ENCODE peak calls at places on chromosome 22, in nine cellular contexts. T is astrocyte of the cerebellum, X is MM.1S, A is upper lobe of right lung, V is right lobe of liver, W is GM12865, J is WERI-Rb-1, S is spleen, Q is GM20000. U is an unnamed sample.

GRCh38 chr22:48045369-48045768 is 1282.9 kb downstream of the TBC1D22A start:
- DNase-seq in T (no peak), X (peak), A (no peak), V (no peak), W (peak), J (no peak), S (no peak), Q (peak), U (no peak)

GRCh38 chr22:50481440-50482106 is at the start of gene ADM2:
- DNase-seq in T (no peak), X (no peak), A (peak), V (no peak), W (no peak), J (no peak), S (peak), Q (peak), U (peak)

GRCh38 chr22:29635734-29636357 is 32.4 kb downstream of the NF2 start:
- DNase-seq in T (peak), X (peak), A (no peak), V (no peak), W (peak), J (peak), S (no peak), Q (peak), U (peak)

GRCh38 chr22:29071261-29072045 is 1.4 kb upstream of the KREMEN1 start:
- DNase-seq in T (no peak), X (peak), A (peak), V (peak), W (peak), J (no peak), S (peak), Q (peak), U (peak)

GRCh38 chr22:23070418-23071162 is at the start of gene GNAZ:
- DNase-seq in T (no peak), X (no peak), A (peak), V (peak), W (no peak), J (peak), S (peak), Q (no peak), U (peak)

GRCh38 chr22:29302402-29302680 is 4.1 kb upstream of the GAS2L1 start:
- DNase-seq in T (no peak), X (no peak), A (no peak), V (peak), W (no peak), J (no peak), S (no peak), Q (no peak), U (no peak)

GRCh38 chr22:48945621-48946458 is 881.8 kb downstream of the BRD1 start:
- DNase-seq in T (no peak), X (no peak), A (peak), V (peak), W (no peak), J (no peak), S (peak), Q (no peak), U (no peak)

GRCh38 chr22:19889951-19890350 is 35.3 kb upstream of the GNB1L start:
- DNase-seq in T (no peak), X (no peak), A (no peak), V (no peak), W (no peak), J (no peak), S (peak), Q (no peak), U (no peak)

GRCh38 chr22:30234786-30235470 is 11.6 kb downstream of the LIF start:
- DNase-seq in T (peak), X (no peak), A (no peak), V (no peak), W (no peak), J (peak), S (no peak), Q (no peak), U (no peak)

GRCh38 chr22:49838771-49839717 is 11.4 kb upstream of the BRD1 start:
- DNase-seq in T (no peak), X (no peak), A (no peak), V (no peak), W (peak), J (no peak), S (peak), Q (peak), U (peak)

GRCh38 chr22:29275819-29276565 is 7.9 kb downstream of the EWSR1 start:
- DNase-seq in T (no peak), X (no peak), A (no peak), V (no peak), W (no peak), J (no peak), S (no peak), Q (no peak), U (no peak)

GRCh38 chr22:18064636-18065035 is 13.2 kb upstream of the PEX26 start:
- DNase-seq in T (no peak), X (no peak), A (peak), V (no peak), W (no peak), J (no peak), S (peak), Q (no peak), U (no peak)

GRCh38 chr22:40216041-40216756 is 38.5 kb downstream of the TNRC6B start:
- DNase-seq in T (no peak), X (peak), A (no peak), V (no peak), W (peak), J (no peak), S (no peak), Q (peak), U (no peak)

GRCh38 chr22:41140365-41140957 is 48.1 kb downstream of the EP300 start:
- DNase-seq in T (no peak), X (no peak), A (no peak), V (no peak), W (no peak), J (no peak), S (no peak), Q (no peak), U (no peak)

GRCh38 chr22:30627480-30627879 is 8.1 kb upstream of the SLC35E4 start:
- DNase-seq in T (no peak), X (no peak), A (no peak), V (no peak), W (no peak), J (no peak), S (no peak), Q (no peak), U (no peak)

GRCh38 chr22:32765117-32765618 is 36.3 kb upstream of the TIMP3 start:
- DNase-seq in T (no peak), X (no peak), A (no peak), V (no peak), W (no peak), J (no peak), S (no peak), Q (no peak), U (no peak)

GRCh38 chr22:48520888-48521600 is 1306.6 kb downstream of the BRD1 start:
- DNase-seq in T (no peak), X (no peak), A (no peak), V (no peak), W (no peak), J (no peak), S (no peak), Q (no peak), U (no peak)

GRCh38 chr22:50695421-50696250 is 23.0 kb downstream of the SHANK3 start:
- DNase-seq in T (no peak), X (no peak), A (peak), V (peak), W (no peak), J (no peak), S (peak), Q (no peak), U (no peak)

GRCh38 chr22:23553922-23554870 is 25.9 kb downstream of the IGLL1 start:
- DNase-seq in T (no peak), X (no peak), A (peak), V (no peak), W (no peak), J (no peak), S (peak), Q (no peak), U (no peak)

GRCh38 chr22:32531228-32531627 is 56.6 kb downstream of the FBXO7 start:
- DNase-seq in T (no peak), X (no peak), A (no peak), V (no peak), W (no peak), J (no peak), S (no peak), Q (no peak), U (no peak)

GRCh38 chr22:32751065-32751739 is 50.3 kb upstream of the TIMP3 start:
- DNase-seq in T (no peak), X (no peak), A (no peak), V (peak), W (no peak), J (no peak), S (no peak), Q (no peak), U (no peak)

GRCh38 chr22:24485608-24486007 is 9.5 kb upstream of the UPB1 start:
- DNase-seq in T (no peak), X (peak), A (no peak), V (no peak), W (peak), J (no peak), S (no peak), Q (no peak), U (no peak)

GRCh38 chr22:17303840-17304779 is 65.2 kb upstream of the CECR2 start:
- DNase-seq in T (no peak), X (peak), A (no peak), V (no peak), W (peak), J (peak), S (peak), Q (peak), U (no peak)

GRCh38 chr22:28105396-28105795 is 186.3 kb upstream of the PITPNB start:
- DNase-seq in T (no peak), X (no peak), A (no peak), V (no peak), W (no peak), J (no peak), S (no peak), Q (no peak), U (no peak)

GRCh38 chr22:29268511-29269229 is 602 bp downstream of the EWSR1 start:
- DNase-seq in T (peak), X (peak), A (peak), V (peak), W (peak), J (peak), S (no peak), Q (peak), U (peak)

GRCh38 chr22:48268293-48268692 is 1505.8 kb downstream of the TBC1D22A start:
- DNase-seq in T (no peak), X (peak), A (no peak), V (no peak), W (no peak), J (no peak), S (no peak), Q (no peak), U (no peak)

GRCh38 chr22:23121026-23121823 is 20.6 kb downstream of the RSPH14 start:
- DNase-seq in T (no peak), X (no peak), A (no peak), V (no peak), W (no peak), J (no peak), S (no peak), Q (no peak), U (no peak)

GRCh38 chr22:39462443-39463147 is 5.8 kb downstream of the MGAT3 start:
- DNase-seq in T (no peak), X (no peak), A (no peak), V (peak), W (peak), J (peak), S (no peak), Q (peak), U (peak)

GRCh38 chr22:27581688-27582087 is 219.9 kb downstream of the MN1 start:
- DNase-seq in T (no peak), X (no peak), A (no peak), V (no peak), W (no peak), J (no peak), S (peak), Q (no peak), U (no peak)

GRCh38 chr22:27718186-27719032 is 83.1 kb downstream of the MN1 start:
- DNase-seq in T (peak), X (no peak), A (peak), V (no peak), W (no peak), J (no peak), S (peak), Q (no peak), U (peak)

GRCh38 chr22:19625331-19626041 is 88.8 kb upstream of the SEPTIN5 start:
- DNase-seq in T (no peak), X (no peak), A (peak), V (no peak), W (no peak), J (no peak), S (no peak), Q (no peak), U (no peak)

GRCh38 chr22:39534591-39535301 is 2.2 kb upstream of the RPS19BP1 start:
- DNase-seq in T (no peak), X (peak), A (peak), V (peak), W (peak), J (peak), S (peak), Q (peak), U (peak)

GRCh38 chr22:40009231-40009769 is 14.5 kb downstream of the FAM83F start:
- DNase-seq in T (no peak), X (no peak), A (no peak), V (no peak), W (no peak), J (peak), S (no peak), Q (no peak), U (peak)

GRCh38 chr22:27576815-27577564 is 224.6 kb downstream of the MN1 start:
- DNase-seq in T (peak), X (no peak), A (no peak), V (no peak), W (no peak), J (no peak), S (peak), Q (no peak), U (no peak)

GRCh38 chr22:29044657-29045176 is 16.9 kb downstream of the C22orf31 start:
- DNase-seq in T (no peak), X (no peak), A (no peak), V (peak), W (no peak), J (no peak), S (no peak), Q (no peak), U (no peak)

GRCh38 chr22:45235851-45236342 is 4.8 kb downstream of the KIAA0930 start:
- DNase-seq in T (no peak), X (peak), A (no peak), V (no peak), W (peak), J (no peak), S (peak), Q (no peak), U (no peak)

GRCh38 chr22:45231293-45231692 is 9.4 kb downstream of the KIAA0930 start:
- DNase-seq in T (no peak), X (no peak), A (no peak), V (no peak), W (no peak), J (no peak), S (no peak), Q (no peak), U (no peak)

GRCh38 chr22:45235101-45235777 is 5.5 kb downstream of the KIAA0930 start:
- DNase-seq in T (no peak), X (peak), A (no peak), V (no peak), W (peak), J (no peak), S (peak), Q (peak), U (no peak)

GRCh38 chr22:45233386-45233785 is 7.3 kb downstream of the KIAA0930 start:
- DNase-seq in T (no peak), X (no peak), A (no peak), V (no peak), W (no peak), J (no peak), S (peak), Q (no peak), U (no peak)

GRCh38 chr22:45233827-45234226 is 6.9 kb downstream of the KIAA0930 start:
- DNase-seq in T (no peak), X (no peak), A (no peak), V (no peak), W (no peak), J (no peak), S (peak), Q (no peak), U (no peak)
- TF ChIP-seq CTCF in T (no peak), X (no peak), A (no peak), V (no peak), W (no peak), J (no peak), S (no peak), Q (no peak), U (no peak)

GRCh38 chr22:25903294-25903693 is 161.3 kb downstream of the MYO18B start:
- DNase-seq in T (no peak), X (no peak), A (no peak), V (no peak), W (peak), J (peak), S (no peak), Q (no peak), U (peak)
- TF ChIP-seq CTCF in T (no peak), X (peak), A (no peak), V (no peak), W (peak), J (peak), S (no peak), Q (peak), U (peak)

GRCh38 chr22:44444341-44445306 is 53.4 kb downstream of the RTL6 start:
- DNase-seq in T (no peak), X (no peak), A (peak), V (no peak), W (no peak), J (peak), S (peak), Q (no peak), U (no peak)
- TF ChIP-seq CTCF in T (peak), X (peak), A (no peak), V (no peak), W (no peak), J (peak), S (no peak), Q (no peak), U (no peak)

GRCh38 chr22:43085658-43086606 is 3.3 kb downstream of the TTLL1 start:
- DNase-seq in T (no peak), X (peak), A (no peak), V (no peak), W (peak), J (no peak), S (no peak), Q (peak), U (no peak)

GRCh38 chr22:43092085-43092484 is 2.9 kb upstream of the TTLL1 start:
- DNase-seq in T (no peak), X (no peak), A (no peak), V (no peak), W (no peak), J (no peak), S (no peak), Q (no peak), U (no peak)

GRCh38 chr22:43090130-43090789 is 1.1 kb upstream of the TTLL1 start:
- DNase-seq in T (peak), X (peak), A (no peak), V (peak), W (peak), J (peak), S (no peak), Q (peak), U (no peak)

GRCh38 chr22:43088616-43088978 is 594 bp downstream of the TTLL1 start:
- DNase-seq in T (no peak), X (no peak), A (no peak), V (no peak), W (no peak), J (no peak), S (no peak), Q (no peak), U (no peak)

GRCh38 chr22:43088979-43089717 is at the start of gene TTLL1:
- DNase-seq in T (peak), X (peak), A (peak), V (peak), W (peak), J (peak), S (peak), Q (peak), U (peak)
- TF ChIP-seq CTCF in T (no peak), X (no peak), A (peak), V (no peak), W (no peak), J (no peak), S (peak), Q (no peak), U (no peak)

GRCh38 chr22:21945453-21946261 is 7.0 kb downstream of the PPM1F start:
- DNase-seq in T (no peak), X (no peak), A (no peak), V (peak), W (no peak), J (no peak), S (peak), Q (no peak), U (no peak)

GRCh38 chr22:21948390-21948789 is 4.3 kb downstream of the PPM1F start:
- DNase-seq in T (no peak), X (no peak), A (no peak), V (no peak), W (no peak), J (no peak), S (peak), Q (no peak), U (no peak)

GRCh38 chr22:21948824-21949568 is 3.7 kb downstream of the PPM1F start:
- DNase-seq in T (no peak), X (no peak), A (no peak), V (no peak), W (no peak), J (no peak), S (peak), Q (no peak), U (no peak)

GRCh38 chr22:21946262-21946925 is 6.3 kb downstream of the PPM1F start:
- DNase-seq in T (no peak), X (no peak), A (no peak), V (no peak), W (no peak), J (no peak), S (peak), Q (no peak), U (no peak)

GRCh38 chr22:21947040-21948014 is 5.3 kb downstream of the PPM1F start:
- DNase-seq in T (peak), X (no peak), A (no peak), V (no peak), W (no peak), J (peak), S (peak), Q (no peak), U (no peak)
- TF ChIP-seq CTCF in T (peak), X (no peak), A (peak), V (peak), W (no peak), J (peak), S (peak), Q (no peak), U (peak)

DNA sequence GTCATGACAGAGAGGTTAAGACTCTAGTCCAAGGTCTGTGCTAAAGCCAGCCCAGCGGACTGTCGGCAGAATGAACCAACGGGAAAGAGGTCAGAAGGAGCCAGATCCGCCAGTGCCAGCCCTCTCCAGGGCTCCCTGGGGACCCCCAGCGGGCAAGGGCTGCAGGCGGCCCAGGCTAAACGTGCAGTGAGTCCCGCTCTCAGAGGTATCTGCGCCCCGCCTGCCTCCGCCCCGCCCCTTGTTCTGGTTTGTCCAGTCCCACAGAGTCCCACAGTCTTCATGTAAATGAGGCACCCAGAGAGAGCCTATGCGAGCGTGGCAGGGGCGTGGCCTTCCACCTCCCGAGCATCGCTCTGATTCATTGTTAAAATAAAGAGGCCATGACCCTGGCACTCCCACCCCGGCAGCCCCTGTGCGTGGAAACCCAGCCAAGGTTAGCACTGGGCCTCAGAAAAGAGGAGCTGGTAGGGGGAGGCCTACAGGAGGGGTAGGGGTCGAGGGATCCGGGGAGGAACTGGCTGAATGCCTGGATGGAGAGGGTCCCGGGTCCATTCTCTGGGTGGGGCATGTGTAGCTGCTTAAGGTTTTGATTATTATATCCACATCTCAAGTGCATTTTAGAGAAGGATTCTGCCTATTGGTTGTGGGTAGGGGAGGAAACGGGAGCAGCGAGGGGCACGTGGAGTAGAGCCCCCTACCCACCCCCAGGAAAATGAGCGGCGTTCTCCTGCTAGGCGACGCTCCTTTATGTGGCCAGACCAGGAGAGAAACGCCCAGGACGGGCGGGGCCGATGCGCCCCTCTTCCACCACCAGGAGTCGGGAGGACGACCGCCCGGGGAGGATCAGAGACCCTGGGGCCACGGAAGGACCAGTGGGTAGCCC is at the start of gene TRIOBP:
- DNase-seq in T (peak), X (peak), A (peak), V (peak), W (peak), J (peak), S (peak), Q (peak), U (peak)
- TF ChIP-seq CTCF in T (peak), X (peak), A (peak), V (peak), W (peak), J (peak), S (peak), Q (peak), U (peak)

GRCh38 chr22:21657361-21658118 is 8.3 kb upstream of the PPIL2 start:
- DNase-seq in T (no peak), X (peak), A (peak), V (peak), W (peak), J (peak), S (peak), Q (peak), U (peak)
- TF ChIP-seq CTCF in T (no peak), X (peak), A (peak), V (peak), W (peak), J (peak), S (peak), Q (no peak), U (no peak)